ENCODE peak calls at places on chromosomes 5 and 9, in seven cellular contexts. One of them, this sample, is unnamed.

GRCh38 chr9:120923620-120924328 is 2.8 kb downstream of the TRAF1 start:
- DNase-seq in neuronal stem cell: no peak
- DNase-seq in H1: no peak
- DNase-seq in mesendoderm: no peak
- DNase-seq in IMR-90: no peak
- DNase-seq in trophoblast cell: no peak
- DNase-seq in H9: no peak
- DNase-seq in this sample: no peak

GRCh38 chr5:107512029-107512428 is 158.7 kb downstream of the EFNA5 start:
- DNase-seq in trophoblast cell: no peak
- DNase-seq in IMR-90: no peak
- DNase-seq in mesendoderm: peak; percentile 55
- DNase-seq in H9: peak; percentile 72
- DNase-seq in neuronal stem cell: peak; percentile 68
- DNase-seq in H1: no peak
- DNase-seq in this sample: no peak

GRCh38 chr9:122346478-122347347 is 24.1 kb upstream of the PTGS1 start:
- DNase-seq in H1: peak; percentile 80
- DNase-seq in H9: peak; percentile 65
- DNase-seq in neuronal stem cell: no peak
- DNase-seq in trophoblast cell: peak; percentile 26
- DNase-seq in IMR-90: no peak
- DNase-seq in mesendoderm: peak; percentile 53
- DNase-seq in this sample: peak; percentile 30

GRCh38 chr5:142495561-142495960 is 170.7 kb upstream of the SPRY4 start:
- DNase-seq in H1: no peak
- DNase-seq in mesendoderm: no peak
- DNase-seq in IMR-90: no peak
- DNase-seq in neuronal stem cell: no peak
- DNase-seq in trophoblast cell: no peak
- DNase-seq in H9: no peak
- DNase-seq in this sample: no peak

GRCh38 chr9:214488-215448 is at the start of gene DOCK8:
- DNase-seq in H1: peak; percentile 89
- DNase-seq in IMR-90: no peak
- DNase-seq in neuronal stem cell: peak; percentile 59
- DNase-seq in mesendoderm: peak; percentile 80
- DNase-seq in H9: peak; percentile 83
- DNase-seq in trophoblast cell: peak; percentile 75
- DNase-seq in this sample: no peak

GRCh38 chr9:129480227-129480626 is 140.7 kb downstream of the C9orf50 start:
- DNase-seq in trophoblast cell: no peak
- DNase-seq in H9: no peak
- DNase-seq in mesendoderm: peak; percentile 72
- DNase-seq in neuronal stem cell: no peak
- DNase-seq in IMR-90: no peak
- DNase-seq in H1: no peak
- DNase-seq in this sample: peak; percentile 52

GRCh38 chr5:54959673-54960418 is 25.5 kb downstream of the ESM1 start:
- DNase-seq in neuronal stem cell: no peak
- DNase-seq in H1: peak; percentile 76
- DNase-seq in mesendoderm: peak; percentile 66
- DNase-seq in IMR-90: no peak
- DNase-seq in trophoblast cell: no peak
- DNase-seq in H9: peak; percentile 67
- DNase-seq in this sample: no peak

GRCh38 chr9:137294091-137294683 is 7.9 kb downstream of the NRARP start:
- DNase-seq in H9: peak; percentile 70
- DNase-seq in H1: peak; percentile 58
- DNase-seq in mesendoderm: peak; percentile 83
- DNase-seq in neuronal stem cell: no peak
- DNase-seq in IMR-90: peak; percentile 56
- DNase-seq in trophoblast cell: no peak
- DNase-seq in this sample: peak; percentile 39

GRCh38 chr9:129026442-129027223 is 1.5 kb downstream of the SH3GLB2 start:
- DNase-seq in IMR-90: peak; percentile 24
- DNase-seq in neuronal stem cell: no peak
- DNase-seq in mesendoderm: peak; percentile 96
- DNase-seq in H1: no peak
- DNase-seq in H9: peak; percentile 67
- DNase-seq in trophoblast cell: peak; percentile 83
- DNase-seq in this sample: peak; percentile 59

GRCh38 chr5:14034991-14035390 is 90.5 kb upstream of the DNAH5 start:
- DNase-seq in trophoblast cell: no peak
- DNase-seq in mesendoderm: peak; percentile 55
- DNase-seq in IMR-90: peak; percentile 42
- DNase-seq in H9: no peak
- DNase-seq in H1: no peak
- DNase-seq in neuronal stem cell: no peak
- DNase-seq in this sample: no peak

GRCh38 chr9:123373941-123374340 is 17.9 kb downstream of the CRB2 start:
- DNase-seq in H1: no peak
- DNase-seq in neuronal stem cell: peak; percentile 82
- DNase-seq in IMR-90: no peak
- DNase-seq in trophoblast cell: no peak
- DNase-seq in mesendoderm: peak; percentile 81
- DNase-seq in H9: peak; percentile 67
- DNase-seq in this sample: peak; percentile 38

GRCh38 chr5:129461816-129462396 is 1.8 kb downstream of the ADAMTS19 start:
- DNase-seq in H9: no peak
- DNase-seq in neuronal stem cell: no peak
- DNase-seq in IMR-90: no peak
- DNase-seq in trophoblast cell: no peak
- DNase-seq in mesendoderm: no peak
- DNase-seq in H1: no peak
- DNase-seq in this sample: peak; percentile 25

GRCh38 chr9:89243296-89244061 is 64.9 kb upstream of the SHC3 start:
- DNase-seq in IMR-90: no peak
- DNase-seq in trophoblast cell: no peak
- DNase-seq in H1: no peak
- DNase-seq in neuronal stem cell: no peak
- DNase-seq in H9: no peak
- DNase-seq in mesendoderm: no peak
- DNase-seq in this sample: no peak

GRCh38 chr5:58452566-58453258 is 7.2 kb downstream of the PLK2 start:
- DNase-seq in H1: no peak
- DNase-seq in trophoblast cell: peak; percentile 68
- DNase-seq in H9: no peak
- DNase-seq in mesendoderm: no peak
- DNase-seq in IMR-90: peak; percentile 42
- DNase-seq in neuronal stem cell: no peak
- DNase-seq in this sample: no peak

GRCh38 chr9:120883608-120883996 is 6.6 kb upstream of the PHF19 start:
- DNase-seq in H9: no peak
- DNase-seq in neuronal stem cell: no peak
- DNase-seq in mesendoderm: no peak
- DNase-seq in H1: no peak
- DNase-seq in trophoblast cell: no peak
- DNase-seq in IMR-90: no peak
- DNase-seq in this sample: no peak

GRCh38 chr5:86977185-86977584 is 290.5 kb upstream of the RASA1 start:
- DNase-seq in neuronal stem cell: no peak
- DNase-seq in H1: no peak
- DNase-seq in trophoblast cell: no peak
- DNase-seq in mesendoderm: no peak
- DNase-seq in H9: no peak
- DNase-seq in IMR-90: no peak
- DNase-seq in this sample: peak; percentile 43

GRCh38 chr5:99105216-99105615 is 176.4 kb upstream of the CHD1 start:
- DNase-seq in IMR-90: no peak
- DNase-seq in neuronal stem cell: no peak
- DNase-seq in H1: no peak
- DNase-seq in trophoblast cell: no peak
- DNase-seq in mesendoderm: no peak
- DNase-seq in H9: no peak
- DNase-seq in this sample: peak; percentile 33

GRCh38 chr5:84260140-84260539 is 124.5 kb downstream of the EDIL3 start:
- DNase-seq in neuronal stem cell: no peak
- DNase-seq in trophoblast cell: no peak
- DNase-seq in IMR-90: no peak
- DNase-seq in H9: no peak
- DNase-seq in mesendoderm: no peak
- DNase-seq in H1: no peak
- DNase-seq in this sample: no peak

GRCh38 chr9:17837931-17838330 is 259.1 kb downstream of the SH3GL2 start:
- DNase-seq in mesendoderm: peak; percentile 79
- DNase-seq in IMR-90: no peak
- DNase-seq in trophoblast cell: no peak
- DNase-seq in H1: no peak
- DNase-seq in H9: no peak
- DNase-seq in neuronal stem cell: no peak
- DNase-seq in this sample: no peak

GRCh38 chr5:173736923-173737412 is 120.5 kb upstream of the BOD1 start:
- DNase-seq in H1: no peak
- DNase-seq in H9: no peak
- DNase-seq in IMR-90: no peak
- DNase-seq in neuronal stem cell: no peak
- DNase-seq in mesendoderm: no peak
- DNase-seq in trophoblast cell: no peak
- DNase-seq in this sample: no peak

GRCh38 chr9:8437878-8438277 is 638.3 kb upstream of the DMAC1 start:
- DNase-seq in H1: no peak
- DNase-seq in mesendoderm: peak; percentile 27
- DNase-seq in H9: no peak
- DNase-seq in trophoblast cell: peak; percentile 19
- DNase-seq in neuronal stem cell: no peak
- DNase-seq in IMR-90: no peak
- DNase-seq in this sample: peak; percentile 5

GRCh38 chr9:23522952-23523351 is 303.1 kb downstream of the ELAVL2 start:
- DNase-seq in neuronal stem cell: no peak
- DNase-seq in mesendoderm: peak; percentile 90
- DNase-seq in trophoblast cell: no peak
- DNase-seq in H1: no peak
- DNase-seq in IMR-90: no peak
- DNase-seq in H9: no peak
- DNase-seq in this sample: no peak

GRCh38 chr9:23526806-23527205 is 299.2 kb downstream of the ELAVL2 start:
- DNase-seq in H9: no peak
- DNase-seq in mesendoderm: no peak
- DNase-seq in trophoblast cell: no peak
- DNase-seq in IMR-90: no peak
- DNase-seq in neuronal stem cell: no peak
- DNase-seq in H1: no peak
- DNase-seq in this sample: no peak

GRCh38 chr9:23524607-23525155 is 301.4 kb downstream of the ELAVL2 start:
- DNase-seq in mesendoderm: no peak
- DNase-seq in trophoblast cell: no peak
- DNase-seq in IMR-90: no peak
- DNase-seq in H9: no peak
- DNase-seq in H1: no peak
- DNase-seq in neuronal stem cell: no peak
- DNase-seq in this sample: no peak
- H2AK5ac ChIP-seq in mesendoderm: no peak overlapping the region
- H2AK5ac ChIP-seq in trophoblast cell: no peak overlapping the region
- H2AK5ac ChIP-seq in IMR-90: no peak overlapping the region
- H2AK5ac ChIP-seq in H9: no peak overlapping the region
- H2AK5ac ChIP-seq in H1: no peak overlapping the region
- H2AK5ac ChIP-seq in neuronal stem cell: no peak overlapping the region
- H2AK5ac ChIP-seq in this sample: no peak overlapping the region

DNA sequence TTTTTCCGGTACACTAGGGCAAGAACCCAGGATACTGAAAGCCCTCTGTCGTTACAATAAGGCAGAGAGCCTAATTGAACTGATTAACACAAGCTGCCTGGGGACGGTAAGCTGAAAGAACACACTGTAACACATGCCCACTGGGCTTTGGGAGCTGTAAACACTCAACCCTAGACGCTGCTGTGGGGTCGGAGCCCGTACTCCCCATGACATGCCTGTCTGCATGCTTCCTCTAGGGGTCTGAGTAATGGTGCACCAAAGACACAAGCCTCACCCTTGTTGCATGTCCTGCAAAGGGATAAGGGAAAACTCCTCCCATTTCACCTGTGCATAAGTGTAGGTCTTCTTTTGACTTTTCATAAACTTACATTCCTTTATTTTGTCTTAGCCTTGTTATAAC is 194.0 kb downstream of the FBXL7 start:
- DNase-seq in H1: no peak
- DNase-seq in IMR-90: no peak
- DNase-seq in mesendoderm: peak; percentile 54
- DNase-seq in trophoblast cell: no peak
- DNase-seq in H9: no peak
- DNase-seq in neuronal stem cell: no peak
- DNase-seq in this sample: no peak
- H3K27ac ChIP-seq in H1: no peak overlapping the region
- H3K27ac ChIP-seq in IMR-90: no peak overlapping the region
- H3K27ac ChIP-seq in mesendoderm: no peak overlapping the region
- H3K27ac ChIP-seq in trophoblast cell: no peak overlapping the region
- H3K27ac ChIP-seq in H9: no peak overlapping the region
- H3K27ac ChIP-seq in neuronal stem cell: no peak overlapping the region
- H3K27ac ChIP-seq in this sample: no peak overlapping the region

DNA sequence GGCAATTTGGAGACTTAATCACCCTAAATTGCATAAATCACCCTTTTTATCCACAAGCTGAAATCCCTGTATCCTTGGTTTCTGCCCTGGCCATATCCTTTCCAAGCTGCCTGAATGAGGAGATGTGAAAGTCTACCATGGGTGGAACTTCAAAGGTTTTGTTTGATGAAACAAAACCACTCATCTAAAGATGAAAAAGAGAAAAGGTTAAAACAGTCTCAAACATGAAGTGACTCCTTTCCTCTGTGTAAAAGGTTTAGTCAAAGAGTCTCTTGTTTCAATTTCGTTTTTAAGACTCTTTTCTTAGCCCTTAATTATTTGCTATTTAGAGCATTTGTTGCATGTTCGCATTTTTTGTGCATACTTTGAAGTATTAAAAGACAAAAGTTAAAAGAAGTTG is 11.2 kb downstream of the SLC45A2 start:
- DNase-seq in H1: no peak
- DNase-seq in H9: no peak
- DNase-seq in mesendoderm: no peak
- DNase-seq in trophoblast cell: no peak
- DNase-seq in IMR-90: no peak
- DNase-seq in neuronal stem cell: no peak
- DNase-seq in this sample: no peak
- H2AK5ac ChIP-seq in H1: no peak overlapping the region
- H2AK5ac ChIP-seq in H9: no peak overlapping the region
- H2AK5ac ChIP-seq in mesendoderm: no peak overlapping the region
- H2AK5ac ChIP-seq in trophoblast cell: no peak overlapping the region
- H2AK5ac ChIP-seq in IMR-90: no peak overlapping the region
- H2AK5ac ChIP-seq in neuronal stem cell: no peak overlapping the region
- H2AK5ac ChIP-seq in this sample: no peak overlapping the region

GRCh38 chr9:36150529-36151305 is 14.2 kb downstream of the GLIPR2 start:
- DNase-seq in trophoblast cell: no peak
- DNase-seq in mesendoderm: no peak
- DNase-seq in IMR-90: peak; percentile 54
- DNase-seq in H9: no peak
- DNase-seq in H1: no peak
- DNase-seq in neuronal stem cell: no peak
- DNase-seq in this sample: peak; percentile 87
- H3K27ac ChIP-seq in trophoblast cell: no peak overlapping the region
- H3K27ac ChIP-seq in mesendoderm: no peak overlapping the region
- H3K27ac ChIP-seq in IMR-90: no peak overlapping the region
- H3K27ac ChIP-seq in H9: no peak overlapping the region
- H3K27ac ChIP-seq in H1: no peak overlapping the region
- H3K27ac ChIP-seq in neuronal stem cell: no peak overlapping the region
- H3K27ac ChIP-seq in this sample: no peak overlapping the region

GRCh38 chr5:35199886-35200285 is 30.4 kb downstream of the PRLR start:
- DNase-seq in IMR-90: no peak
- DNase-seq in H9: no peak
- DNase-seq in H1: no peak
- DNase-seq in mesendoderm: no peak
- DNase-seq in trophoblast cell: no peak
- DNase-seq in neuronal stem cell: no peak
- DNase-seq in this sample: no peak
- H2AK5ac ChIP-seq in IMR-90: no peak overlapping the region
- H2AK5ac ChIP-seq in H9: no peak overlapping the region
- H2AK5ac ChIP-seq in H1: no peak overlapping the region
- H2AK5ac ChIP-seq in mesendoderm: no peak overlapping the region
- H2AK5ac ChIP-seq in trophoblast cell: no peak overlapping the region
- H2AK5ac ChIP-seq in neuronal stem cell: no peak overlapping the region
- H2AK5ac ChIP-seq in this sample: no peak overlapping the region